ENCODE peak calls at places on chromosome 7, in six cellular contexts. Y is astrocyte, U is lower lobe of right lung, V is Karpas-422, Q is HCT116, C is stomach. G is an unnamed sample. For H3K4me1, the result is how much of the 10 kb centered on the place peaks cover.

GRCh38 chr7:37068902-37069301 is 344.6 kb upstream of the AOAH start:
- DNase-seq in Y (no peak), U (no peak), V (no peak), Q (no peak), C (no peak), G (no peak)

GRCh38 chr7:14197280-14197679 is 207.8 kb upstream of the ETV1 start:
- DNase-seq in Y (peak), U (no peak), V (no peak), Q (no peak), C (no peak), G (no peak)

GRCh38 chr7:123796568-123796967 is 47.8 kb upstream of the WASL start:
- DNase-seq in Y (no peak), U (no peak), V (no peak), Q (no peak), C (no peak), G (no peak)

GRCh38 chr7:2034291-2035201 is 198.2 kb downstream of the MAD1L1 start:
- DNase-seq in Y (no peak), U (peak), V (no peak), Q (no peak), C (no peak), G (no peak)

GRCh38 chr7:123070702-123071286 is 75.3 kb upstream of the TAS2R16 start:
- DNase-seq in Y (no peak), U (no peak), V (peak), Q (peak), C (no peak), G (peak)

GRCh38 chr7:2043316-2044039 is 189.3 kb downstream of the MAD1L1 start:
- DNase-seq in Y (no peak), U (peak), V (no peak), Q (no peak), C (no peak), G (no peak)

GRCh38 chr7:134619627-134620331 is 26.9 kb upstream of the BPGM start:
- DNase-seq in Y (peak), U (no peak), V (no peak), Q (no peak), C (no peak), G (no peak)

GRCh38 chr7:143367972-143368371 is 5.5 kb upstream of the FAM131B start:
- DNase-seq in Y (no peak), U (no peak), V (no peak), Q (peak), C (peak), G (no peak)

GRCh38 chr7:149883452-149883861 is 9.7 kb downstream of the ATP6V0E2 start:
- DNase-seq in Y (no peak), U (peak), V (peak), Q (peak), C (peak), G (peak)

GRCh38 chr7:98222533-98223195 is 11.4 kb downstream of the BHLHA15 start:
- DNase-seq in Y (no peak), U (peak), V (no peak), Q (no peak), C (no peak), G (no peak)

GRCh38 chr7:11345621-11346020 is 371.9 kb downstream of the PHF14 start:
- DNase-seq in Y (peak), U (no peak), V (no peak), Q (no peak), C (no peak), G (no peak)

GRCh38 chr7:36161996-36162395 is 8.9 kb downstream of the EEPD1 start:
- DNase-seq in Y (peak), U (no peak), V (no peak), Q (no peak), C (no peak), G (no peak)

GRCh38 chr7:95690367-95690947 is 81.9 kb upstream of the DYNC1I1 start:
- DNase-seq in Y (peak), U (no peak), V (peak), Q (peak), C (no peak), G (peak)

GRCh38 chr7:44969049-44969700 is 9.6 kb downstream of the MYO1G start:
- DNase-seq in Y (no peak), U (no peak), V (no peak), Q (no peak), C (no peak), G (no peak)

GRCh38 chr7:5396542-5396941 is 27.1 kb downstream of the TNRC18 start:
- DNase-seq in Y (no peak), U (peak), V (peak), Q (peak), C (peak), G (peak)

GRCh38 chr7:5394264-5395105 is 29.1 kb downstream of the TNRC18 start:
- DNase-seq in Y (no peak), U (no peak), V (no peak), Q (no peak), C (no peak), G (no peak)

GRCh38 chr7:5395246-5395645 is 28.4 kb downstream of the TNRC18 start:
- DNase-seq in Y (no peak), U (no peak), V (no peak), Q (no peak), C (no peak), G (no peak)

GRCh38 chr7:5393328-5393727 is 30.3 kb downstream of the TNRC18 start:
- DNase-seq in Y (no peak), U (no peak), V (no peak), Q (no peak), C (no peak), G (no peak)

GRCh38 chr7:5393748-5394147 is 29.9 kb downstream of the TNRC18 start:
- DNase-seq in Y (no peak), U (no peak), V (no peak), Q (no peak), C (no peak), G (no peak)
- H3K4me1 ChIP-seq in Y (under half), U (under half), V (under half), Q (under half), C (under half), G (under half)

DNA sequence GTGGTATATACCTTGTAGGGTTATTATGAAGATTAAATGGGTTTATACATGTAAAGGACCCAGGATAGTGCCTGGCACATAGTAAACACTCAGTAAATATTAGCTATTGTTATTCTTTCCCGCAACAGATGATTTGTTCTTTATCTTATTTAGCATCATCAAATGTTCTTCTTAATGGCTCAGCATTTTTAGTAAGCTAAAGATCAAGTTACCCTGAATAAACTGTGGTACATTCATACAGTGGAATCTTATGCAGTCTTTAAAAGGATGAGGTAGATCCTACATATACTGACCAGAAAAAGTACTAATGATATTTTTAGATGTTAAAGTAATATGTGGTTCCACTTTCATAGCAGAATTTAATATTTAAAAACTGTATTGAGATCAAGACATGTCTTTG is 65.4 kb downstream of the ST7 start:
- DNase-seq in Y (no peak), U (no peak), V (no peak), Q (no peak), C (no peak), G (no peak)
- H3K4me1 ChIP-seq in Y (under half), U (under half), V (under half), Q (under half), C (under half), G (under half)

DNA sequence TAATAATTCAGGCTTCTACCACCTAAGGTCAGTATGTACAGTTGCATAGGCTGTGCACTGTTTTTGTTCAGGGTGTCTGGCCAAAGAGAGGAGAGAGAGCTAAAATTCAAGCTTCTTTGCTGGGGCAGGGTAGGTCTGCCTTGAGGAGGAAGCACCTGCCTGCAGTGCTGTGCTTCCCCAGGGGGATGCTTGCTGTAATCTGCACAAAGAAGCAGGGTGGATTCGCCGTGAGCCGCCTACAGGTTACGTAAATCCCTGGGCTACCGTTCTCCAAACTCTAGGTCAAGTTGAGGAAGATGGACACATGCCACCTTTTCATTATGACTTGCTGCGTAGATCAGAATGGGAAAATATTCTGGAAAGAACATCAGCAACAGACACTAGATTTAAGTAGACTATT is 543.3 kb downstream of the TNS3 start:
- DNase-seq in Y (no peak), U (no peak), V (no peak), Q (no peak), C (no peak), G (no peak)
- H3K4me1 ChIP-seq in Y (under half), U (under half), V (under half), Q (under half), C (under half), G (under half)

DNA sequence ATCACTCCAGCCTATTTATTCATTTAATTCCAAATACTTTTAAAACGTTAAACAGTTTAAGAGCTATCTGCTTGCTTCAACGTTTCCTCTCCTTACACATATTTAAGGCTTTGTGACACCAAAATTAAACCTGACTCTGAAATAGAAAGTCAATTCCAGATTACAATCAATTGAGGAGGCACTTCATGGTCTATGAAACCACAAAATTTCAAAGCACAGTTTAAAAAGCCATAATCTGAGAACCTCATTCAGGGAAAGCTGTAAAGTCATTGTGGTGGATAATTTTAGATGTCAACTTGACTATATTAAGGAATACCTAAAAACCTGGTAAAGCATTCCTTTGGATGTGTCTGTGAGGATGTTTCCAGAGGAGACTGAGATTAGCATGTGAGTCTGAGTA is 6.2 kb downstream of the SNX13 start:
- DNase-seq in Y (peak), U (no peak), V (no peak), Q (no peak), C (no peak), G (no peak)
- H3K4me1 ChIP-seq in Y (under half), U (under half), V (half or more), Q (under half), C (under half), G (under half)

GRCh38 chr7:102321351-102322201 is 34.7 kb downstream of the SPDYE6 start:
- DNase-seq in Y (no peak), U (no peak), V (peak), Q (no peak), C (no peak), G (no peak)
- H3K4me1 ChIP-seq in Y (under half), U (under half), V (under half), Q (under half), C (under half), G (under half)